ENCODE peak calls at places on chromosomes 5 and 9, in nine cellular contexts. S is psoas muscle, V is H9, X is HFFc6, M is RWPE2, E is osteocyte, O is fibroblast of pulmonary artery, A is HCT116, L is lower lobe of right lung. B is an unnamed sample.
A peak's percentile ranks its signal among the peaks of the same experiment; 100 is the strongest.

GRCh38 chr5:128537306-128537998 is 593 bp downstream of the FBN2 start:
- DNase-seq in A (no peak), S (peak; percentile 31), E (peak; percentile 85), L (peak; percentile 50), O (peak; percentile 81), M (no peak), V (peak; percentile 55), X (peak; percentile 57), B (peak; percentile 75)

GRCh38 chr5:118883396-118883795 is 105.0 kb downstream of the DTWD2 start:
- DNase-seq in O (no peak), L (no peak), E (no peak), S (no peak), V (no peak), M (no peak), A (no peak), X (no peak), B (no peak)

GRCh38 chr9:105171589-105171988 is 72.9 kb upstream of the SLC44A1 start:
- DNase-seq in M (no peak), O (no peak), V (no peak), S (no peak), A (no peak), L (no peak), X (no peak), E (no peak), B (no peak)

GRCh38 chr9:24500761-24501160 is 44.9 kb downstream of the IZUMO3 start:
- DNase-seq in M (no peak), V (no peak), O (no peak), S (no peak), E (no peak), L (no peak), A (no peak), X (no peak), B (no peak)

GRCh38 chr5:150659360-150660107 is 1.5 kb upstream of the MYOZ3 start:
- DNase-seq in L (no peak), V (peak; percentile 19), X (no peak), S (no peak), E (no peak), M (no peak), O (no peak), A (no peak), B (no peak)

GRCh38 chr9:128316421-128316820 is 5.8 kb downstream of the TRUB2 start:
- DNase-seq in V (no peak), A (no peak), E (no peak), S (no peak), X (no peak), M (no peak), L (no peak), O (no peak), B (no peak)

GRCh38 chr9:129141066-129142041 is 30.1 kb downstream of the PTPA start:
- DNase-seq in X (peak; percentile 75), S (peak; percentile 44), V (peak; percentile 45), L (no peak), E (no peak), M (no peak), O (peak; percentile 97), A (no peak), B (no peak)

GRCh38 chr9:99008187-99008586 is 64.5 kb downstream of the COL15A1 start:
- DNase-seq in A (no peak), S (no peak), X (no peak), M (no peak), E (no peak), O (no peak), V (no peak), L (no peak), B (no peak)

GRCh38 chr5:177389368-177390169 is 5.3 kb downstream of the SLC34A1 start:
- DNase-seq in X (peak; percentile 96), O (peak; percentile 63), A (peak; percentile 70), L (no peak), E (no peak), M (peak; percentile 93), V (peak; percentile 42), S (no peak), B (no peak)

GRCh38 chr9:83629433-83630104 is 6.6 kb downstream of the IDNK start:
- DNase-seq in A (no peak), L (no peak), X (no peak), E (no peak), V (no peak), M (no peak), S (no peak), O (no peak), B (no peak)

GRCh38 chr5:146529984-146530383 is 14.0 kb upstream of the GPR151 start:
- DNase-seq in V (no peak), L (no peak), X (no peak), A (no peak), O (no peak), E (no peak), M (no peak), S (no peak), B (no peak)

GRCh38 chr9:74824654-74825053 is 63.1 kb downstream of the TRPM6 start:
- DNase-seq in M (no peak), E (no peak), A (no peak), S (no peak), O (peak; percentile 83), L (no peak), V (no peak), X (no peak), B (no peak)

GRCh38 chr9:104263942-104264341 is 169.8 kb downstream of the SMC2 start:
- DNase-seq in O (no peak), V (no peak), M (no peak), L (no peak), E (no peak), A (no peak), X (no peak), S (no peak), B (no peak)

GRCh38 chr5:135458921-135459331 is 6.8 kb upstream of the TIFAB start:
- DNase-seq in O (peak; percentile 66), V (no peak), A (peak; percentile 7), E (no peak), M (peak; percentile 64), X (peak; percentile 43), S (no peak), L (peak; percentile 91), B (peak; percentile 55)

GRCh38 chr5:136130581-136130980 is 2.1 kb upstream of the SMAD5 start:
- DNase-seq in M (no peak), X (no peak), L (no peak), V (no peak), A (no peak), E (no peak), O (no peak), S (no peak), B (no peak)

DNA sequence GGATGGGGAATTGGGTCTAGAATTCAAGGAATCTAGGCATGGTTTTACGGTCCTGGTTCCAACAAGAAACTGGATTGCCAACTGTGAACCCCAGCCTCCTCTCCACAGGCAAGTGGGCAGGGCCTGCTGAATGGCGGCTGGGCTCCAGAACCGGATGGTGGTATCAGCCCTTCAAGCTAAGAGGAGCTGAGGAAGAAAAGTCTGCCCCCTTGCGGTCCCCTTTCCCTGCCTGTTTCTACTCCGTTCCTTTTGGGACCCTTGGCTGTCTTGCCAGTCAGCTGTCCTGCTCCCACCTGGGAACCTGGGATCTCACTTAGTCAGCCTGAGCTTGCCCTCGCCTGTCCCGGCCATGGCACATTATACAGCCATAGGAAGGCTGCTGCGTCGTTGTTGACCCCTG is 234.4 kb upstream of the DAPK1 start:
- DNase-seq in X (no peak), L (no peak), S (no peak), A (peak; percentile 1), M (no peak), E (no peak), O (no peak), V (peak; percentile 92), B (no peak)
- TF ChIP-seq CTCF in X (no peak), L (no peak), S (no peak), A (no peak), M (no peak), E (no peak), O (no peak), V (peak; percentile 80), B (no peak)

GRCh38 chr5:131357739-131358561 is 94.1 kb downstream of the CDC42SE2 start:
- DNase-seq in X (no peak), O (no peak), E (no peak), L (no peak), S (no peak), M (no peak), V (no peak), A (no peak), B (no peak)
- TF ChIP-seq CTCF in X (no peak), O (no peak), E (no peak), L (no peak), S (no peak), M (no peak), V (no peak), A (no peak), B (no peak)

DNA sequence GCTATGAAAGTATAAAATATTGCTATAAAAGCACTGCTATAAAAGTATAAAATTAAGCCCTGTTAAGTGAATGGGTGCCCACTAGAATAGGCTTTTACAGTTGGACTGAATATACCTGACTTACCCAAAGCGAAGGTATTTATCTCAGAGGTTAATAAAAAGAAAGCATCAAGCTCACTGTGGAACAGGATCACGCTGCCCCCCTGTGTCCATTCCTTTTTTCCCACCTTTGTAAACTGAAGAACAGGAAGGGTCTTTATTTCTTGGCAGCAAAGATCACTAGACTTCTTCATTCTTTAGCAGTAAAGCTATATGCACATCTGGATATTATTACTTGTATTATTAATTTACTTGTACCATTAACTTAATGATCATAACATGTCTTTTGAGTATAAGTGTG is 22.1 kb upstream of the PLPP6 start:
- DNase-seq in E (no peak), S (no peak), L (no peak), V (no peak), A (peak; percentile 31), X (no peak), M (no peak), O (peak; percentile 42), B (no peak)
- TF ChIP-seq CTCF in E (peak; percentile 69), S (peak; percentile 62), L (peak; percentile 51), V (peak; percentile 72), A (peak; percentile 65), X (peak; percentile 74), M (peak; percentile 66), O (peak; percentile 49), B (peak; percentile 81)

GRCh38 chr5:159442210-159442850 is 112.0 kb upstream of the IL12B start:
- DNase-seq in S (no peak), V (peak; percentile 59), L (peak; percentile 41), O (peak; percentile 7), X (no peak), M (no peak), A (no peak), E (no peak), B (no peak)

GRCh38 chr5:159441441-159441840 is 111.2 kb upstream of the IL12B start:
- DNase-seq in M (no peak), O (no peak), L (no peak), A (peak; percentile 15), S (no peak), E (no peak), V (peak; percentile 70), X (no peak), B (no peak)

GRCh38 chr5:159440948-159441347 is 110.7 kb upstream of the IL12B start:
- DNase-seq in O (no peak), L (no peak), A (no peak), V (no peak), S (no peak), E (no peak), X (no peak), M (no peak), B (no peak)

GRCh38 chr5:159439002-159439401 is 108.7 kb upstream of the IL12B start:
- DNase-seq in E (no peak), L (no peak), O (no peak), M (no peak), S (no peak), A (no peak), V (no peak), X (no peak), B (no peak)

DNA sequence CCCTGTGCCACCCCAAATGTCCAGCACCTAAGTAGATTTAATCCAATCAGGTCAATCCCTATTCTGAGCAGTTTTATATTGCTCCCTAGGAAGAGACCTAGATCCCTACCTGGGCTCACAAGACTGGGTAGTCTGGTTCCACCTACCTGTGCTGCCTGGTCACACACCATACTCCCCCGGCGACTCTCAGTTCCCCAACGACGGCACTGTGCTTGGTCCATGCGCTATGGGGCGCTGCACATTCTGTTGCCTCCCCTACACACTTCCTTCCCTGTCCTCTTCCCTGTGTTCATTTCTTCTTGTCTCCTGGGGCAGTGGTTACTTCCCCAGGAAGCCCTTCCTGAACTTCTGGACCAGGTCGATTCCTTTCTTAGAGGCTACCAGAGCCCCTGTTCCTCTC is 109.9 kb upstream of the IL12B start:
- DNase-seq in M (no peak), L (no peak), E (no peak), O (no peak), S (no peak), A (no peak), V (peak; percentile 31), X (no peak), B (no peak)
- TF ChIP-seq CTCF in M (no peak), L (no peak), E (no peak), O (no peak), S (no peak), A (no peak), V (peak; percentile 19), X (no peak), B (no peak)

B was measured in chondrocyte.